ENCODE peak calls at places on chromosomes 6 and 20, in nine cellular contexts. H, Y, F, M, O, P, B, Q and J are unnamed samples.

GRCh38 chr6:82840571-82840970 is 225.1 kb downstream of the UBE3D start:
- DNase-seq in H (no peak), Y (no peak), F (no peak), M (no peak), O (no peak), P (no peak), B (no peak), Q (no peak), J (no peak)

GRCh38 chr6:156423075-156423474 is 354.1 kb upstream of the ARID1B start:
- DNase-seq in H (no peak), Y (peak; percentile 39), F (no peak), M (no peak), O (no peak), P (no peak), B (no peak), Q (no peak), J (peak; percentile 88)

GRCh38 chr6:97218912-97219311 is 64.1 kb downstream of the MMS22L start:
- DNase-seq in H (no peak), Y (no peak), F (no peak), M (no peak), O (no peak), P (no peak), B (no peak), Q (no peak), J (no peak)

GRCh38 chr6:131125431-131125830 is 9.8 kb upstream of the AKAP7 start:
- DNase-seq in H (no peak), Y (no peak), F (peak; percentile 15), M (no peak), O (no peak), P (no peak), B (no peak), Q (no peak), J (peak; percentile 33)

GRCh38 chr6:38179300-38179699 is 359.8 kb downstream of the ZFAND3 start:
- DNase-seq in H (no peak), Y (no peak), F (no peak), M (no peak), O (no peak), P (no peak), B (peak; percentile 28), Q (no peak), J (no peak)

GRCh38 chr6:158999154-158999668 is 791 bp downstream of the RSPH3 start:
- DNase-seq in H (peak; percentile 12), Y (no peak), F (no peak), M (no peak), O (no peak), P (peak; percentile 35), B (no peak), Q (no peak), J (peak; percentile 11)

GRCh38 chr6:156928972-156929371 is 151.8 kb downstream of the ARID1B start:
- DNase-seq in H (no peak), Y (no peak), F (no peak), M (no peak), O (no peak), P (no peak), B (no peak), Q (no peak), J (no peak)

GRCh38 chr6:141552463-141552862 is 580.3 kb upstream of the GJE1 start:
- DNase-seq in H (peak; percentile 68), Y (peak; percentile 26), F (peak; percentile 97), M (no peak), O (no peak), P (peak; percentile 94), B (peak; percentile 94), Q (no peak), J (peak; percentile 92)

GRCh38 chr20:10185741-10186558 is 32.7 kb upstream of the SNAP25 start:
- DNase-seq in H (peak; percentile 16), Y (no peak), F (peak; percentile 88), M (no peak), O (no peak), P (peak; percentile 89), B (peak; percentile 68), Q (no peak), J (peak; percentile 85)

GRCh38 chr6:37311666-37312473 is 41.9 kb upstream of the RNF8 start:
- DNase-seq in H (peak; percentile 70), Y (peak; percentile 37), F (no peak), M (no peak), O (no peak), P (no peak), B (no peak), Q (no peak), J (peak; percentile 5)

GRCh38 chr6:26183581-26184408 is 96.6 kb downstream of the HFE start:
- DNase-seq in H (peak; percentile 95), Y (no peak), F (peak; percentile 90), M (peak; percentile 66), O (peak; percentile 76), P (peak; percentile 85), B (no peak), Q (no peak), J (peak; percentile 95)

GRCh38 chr6:162638931-162639574 is 88.5 kb downstream of the PRKN start:
- DNase-seq in H (no peak), Y (no peak), F (no peak), M (no peak), O (no peak), P (no peak), B (no peak), Q (no peak), J (no peak)

GRCh38 chr6:163432300-163432699 is 17.8 kb downstream of the QKI start:
- DNase-seq in H (no peak), Y (no peak), F (no peak), M (no peak), O (no peak), P (no peak), B (no peak), Q (no peak), J (no peak)

GRCh38 chr6:161374971-161375873 is 101.4 kb upstream of the AGPAT4 start:
- DNase-seq in H (peak; percentile 26), Y (peak; percentile 14), F (peak; percentile 67), M (no peak), O (peak; percentile 41), P (peak; percentile 83), B (peak; percentile 38), Q (no peak), J (peak; percentile 68)

GRCh38 chr20:16407251-16408067 is 165.8 kb downstream of the KIF16B start:
- DNase-seq in H (peak; percentile 51), Y (no peak), F (no peak), M (no peak), O (no peak), P (no peak), B (no peak), Q (no peak), J (no peak)